ENCODE peak calls at places on chromosomes 1 and 21, in seven cellular contexts. L is fibroblast of lung, A is H9, D is HepG2, B is ovary, R is ascending aorta, N is IMR-90. G is an unnamed sample. For H3K4me1, the result is how much of the 10 kb centered on the place peaks cover.

GRCh38 chr1:173590557-173590956 is 12.3 kb downstream of the SLC9C2 start:
- DNase-seq in R (no peak), D (no peak), N (no peak), A (no peak), B (no peak), L (no peak), G (no peak)

GRCh38 chr1:209612646-209613350 is 29.3 kb downstream of the CAMK1G start:
- DNase-seq in N (no peak), L (no peak), B (no peak), R (no peak), D (no peak), A (no peak), G (no peak)

GRCh38 chr1:235960799-235961198 is 94.1 kb upstream of the LYST start:
- DNase-seq in N (no peak), R (no peak), D (no peak), L (no peak), B (no peak), A (no peak), G (no peak)

GRCh38 chr1:66350001-66350547 is 183.9 kb upstream of the SGIP1 start:
- DNase-seq in A (no peak), L (no peak), B (no peak), D (no peak), R (no peak), N (peak), G (no peak)

GRCh38 chr21:37712204-37712934 is 203.9 kb downstream of the KCNJ6 start:
- DNase-seq in B (no peak), D (peak), R (no peak), L (peak), N (peak), A (peak), G (peak)

GRCh38 chr1:31531177-31532000 is 44.9 kb upstream of the TINAGL1 start:
- DNase-seq in D (no peak), B (no peak), A (no peak), N (peak), R (no peak), L (peak), G (no peak)

GRCh38 chr1:11940260-11940921 is 5.9 kb downstream of the PLOD1 start:
- DNase-seq in N (peak), A (no peak), L (peak), D (peak), R (no peak), B (no peak), G (no peak)

GRCh38 chr1:226939439-226940028 is 560 bp upstream of the COQ8A start:
- DNase-seq in A (no peak), D (no peak), N (no peak), B (peak), L (no peak), R (no peak), G (no peak)

GRCh38 chr21:34157456-34158025 is 84.2 kb downstream of the MRPS6 start:
- DNase-seq in R (no peak), L (no peak), N (no peak), D (no peak), A (no peak), B (no peak), G (no peak)

GRCh38 chr1:66436378-66437135 is 97.4 kb upstream of the SGIP1 start:
- DNase-seq in N (peak), R (no peak), A (no peak), L (peak), D (no peak), B (no peak), G (no peak)

GRCh38 chr1:5943373-5944068 is 48.7 kb downstream of the NPHP4 start:
- DNase-seq in D (no peak), R (no peak), A (peak), B (no peak), N (no peak), L (no peak), G (no peak)

GRCh38 chr1:63674865-63675815 is 81.9 kb downstream of the PGM1 start:
- DNase-seq in D (no peak), N (no peak), A (no peak), B (peak), R (no peak), L (no peak), G (no peak)

GRCh38 chr1:233461847-233462246 is 134.3 kb downstream of the MAP3K21 start:
- DNase-seq in L (no peak), D (no peak), R (no peak), A (no peak), B (no peak), N (no peak), G (no peak)

GRCh38 chr1:234125714-234126113 is 221.2 kb downstream of the SLC35F3 start:
- DNase-seq in B (no peak), R (no peak), N (no peak), A (no peak), D (no peak), L (no peak), G (no peak)

GRCh38 chr21:43734830-43735229 is 15.9 kb downstream of the PDXK start:
- DNase-seq in N (peak), A (no peak), L (peak), B (peak), R (no peak), D (no peak), G (no peak)

GRCh38 chr21:37060296-37060695 is 12.6 kb downstream of the PIGP start:
- DNase-seq in B (no peak), L (peak), R (no peak), A (peak), D (peak), N (peak), G (peak)

GRCh38 chr1:180098242-180098995 is 56.2 kb upstream of the QSOX1 start:
- DNase-seq in R (no peak), A (no peak), B (no peak), N (peak), L (peak), D (no peak), G (no peak)

GRCh38 chr1:204031098-204031710 is 41.7 kb upstream of the SOX13 start:
- DNase-seq in R (no peak), A (no peak), B (no peak), N (no peak), L (no peak), D (no peak), G (peak)

GRCh38 chr21:35038772-35039145 is 10.3 kb downstream of the RUNX1 start:
- DNase-seq in A (no peak), B (no peak), D (no peak), N (no peak), R (no peak), L (no peak), G (no peak)

GRCh38 chr1:214854126-214854875 is 228.2 kb upstream of the KCNK2 start:
- DNase-seq in B (no peak), D (no peak), N (peak), L (peak), A (no peak), R (no peak), G (no peak)

GRCh38 chr1:29986986-29987385 is 736.4 kb downstream of the MATN1 start:
- DNase-seq in R (no peak), D (no peak), N (no peak), B (no peak), L (no peak), A (peak), G (no peak)

GRCh38 chr1:245880754-245881403 is 626.2 kb downstream of the SMYD3 start:
- DNase-seq in R (no peak), D (no peak), L (peak), A (no peak), B (no peak), N (peak), G (no peak)
- H3K4me1 ChIP-seq in R (under half), D (under half), L (under half), A (under half), B (under half), N (under half), G (under half)

DNA sequence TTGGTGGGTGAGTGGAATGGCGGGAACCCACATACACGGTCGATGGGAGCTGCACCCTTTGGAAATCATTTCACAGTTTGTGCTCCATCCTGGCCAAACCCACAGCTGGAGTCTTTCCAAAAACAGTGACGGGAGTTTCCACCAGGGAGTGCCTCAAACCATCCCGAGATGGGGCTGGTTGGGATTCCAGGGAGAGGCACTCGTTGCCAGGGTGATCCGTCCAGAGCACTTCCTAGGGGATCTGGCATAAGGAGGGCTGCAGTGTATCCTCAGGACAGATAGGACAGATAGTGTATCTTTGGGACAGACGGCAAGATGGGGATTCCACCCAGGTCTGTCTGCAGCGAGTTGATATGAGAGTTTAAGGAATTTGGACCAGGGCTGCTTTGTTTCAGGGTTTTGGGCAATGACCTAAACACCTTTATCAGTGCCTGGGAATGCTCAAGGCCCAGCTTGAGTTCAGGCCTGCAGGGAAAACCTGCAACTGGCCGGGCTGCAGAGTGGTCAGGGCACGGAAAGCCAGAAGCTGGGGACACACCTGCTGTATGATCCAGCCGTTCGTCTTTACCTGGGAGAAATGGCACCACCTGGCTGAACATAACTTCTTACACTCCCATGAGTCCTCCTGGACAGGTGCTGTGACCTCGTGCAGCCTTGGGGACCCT is 3.4 kb upstream of the POFUT2 start:
- DNase-seq in A (no peak), L (peak), B (peak), N (peak), D (no peak), R (no peak), G (no peak)
- H3K4me1 ChIP-seq in A (under half), L (under half), B (under half), N (under half), D (half or more), R (under half), G (under half)

GRCh38 chr1:25804244-25804963 is 4.4 kb downstream of the SELENON start:
- DNase-seq in A (no peak), N (no peak), R (no peak), B (no peak), L (no peak), D (no peak), G (no peak)

GRCh38 chr1:25805863-25806225 is 5.9 kb downstream of the SELENON start:
- DNase-seq in D (no peak), L (peak), B (no peak), N (no peak), A (no peak), R (peak), G (no peak)

GRCh38 chr1:25806418-25806817 is 6.4 kb downstream of the SELENON start:
- DNase-seq in B (peak), N (peak), D (no peak), R (peak), A (no peak), L (peak), G (no peak)

GRCh38 chr1:25803368-25803767 is 3.4 kb downstream of the SELENON start:
- DNase-seq in D (no peak), N (no peak), R (no peak), B (no peak), A (no peak), L (no peak), G (no peak)

DNA sequence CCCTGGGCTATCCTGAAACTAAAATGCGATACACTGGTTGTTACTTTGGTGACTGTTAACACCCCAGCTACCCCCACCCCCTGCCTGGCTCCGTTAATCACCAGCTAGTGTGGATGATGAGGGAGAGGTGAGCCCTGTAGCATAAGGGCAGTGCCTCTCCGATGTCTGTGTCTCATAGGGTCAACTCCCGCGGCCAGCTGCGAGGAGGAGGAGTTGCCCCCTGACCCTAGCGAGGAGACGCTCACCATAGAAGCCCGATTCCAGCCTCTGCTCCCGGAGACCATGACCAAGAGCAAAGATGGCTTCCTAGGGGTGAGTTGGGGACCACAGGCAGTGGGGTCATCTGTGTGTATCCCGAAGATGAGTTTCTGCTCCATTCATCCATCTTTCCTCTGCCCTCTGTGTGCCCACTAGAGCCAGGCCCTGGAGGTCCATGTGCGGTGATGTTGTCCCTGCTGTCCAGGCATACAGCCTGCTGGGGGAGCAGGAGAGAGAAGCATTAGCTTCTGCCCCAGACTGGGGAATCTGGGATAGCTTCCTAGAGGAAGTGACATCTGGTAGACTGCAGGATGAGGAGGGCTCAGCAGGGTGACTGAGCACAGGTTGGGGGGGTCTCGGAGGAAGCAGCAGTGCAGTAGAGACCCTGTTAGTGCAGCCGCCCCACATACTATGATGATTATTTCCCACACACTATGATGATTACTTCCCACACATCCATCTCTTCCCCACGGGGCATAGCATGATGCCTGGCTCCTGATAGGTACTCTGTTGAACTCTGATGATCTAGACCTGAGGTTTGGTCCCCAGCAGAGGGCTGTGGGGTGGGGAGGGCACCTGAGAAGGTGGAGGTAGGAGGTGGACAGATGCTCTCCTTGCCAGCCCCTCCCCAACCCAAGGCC is 5.2 kb downstream of the SELENON start:
- DNase-seq in R (no peak), L (no peak), D (no peak), N (no peak), A (no peak), B (no peak), G (no peak)
- H3K4me1 ChIP-seq in R (under half), L (under half), D (under half), N (under half), A (under half), B (under half), G (under half)

DNA sequence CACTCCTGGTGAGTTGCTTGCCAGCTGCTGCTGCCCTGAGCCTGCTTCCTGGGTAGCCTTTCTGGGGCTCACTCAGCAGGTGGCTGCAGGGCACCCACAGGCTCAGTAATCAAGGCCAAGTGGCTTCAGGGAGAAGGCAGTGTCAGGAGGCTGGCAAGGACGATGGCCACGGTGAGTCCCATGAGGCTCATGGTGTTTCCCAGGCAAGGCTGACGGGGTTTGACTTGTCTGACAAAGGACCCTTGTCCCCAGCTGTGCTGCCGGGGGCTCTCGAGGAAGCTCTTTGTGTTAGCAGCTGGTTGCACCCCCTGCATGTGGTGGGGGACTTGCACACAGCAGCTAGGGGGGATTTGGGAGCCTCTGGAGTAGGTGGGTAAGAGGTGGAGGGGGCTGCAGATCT is 190.5 kb upstream of the C1orf174 start:
- DNase-seq in N (no peak), D (no peak), A (no peak), R (no peak), B (no peak), L (no peak), G (no peak)
- H3K4me1 ChIP-seq in N (under half), D (under half), A (under half), R (under half), B (under half), L (under half), G (under half)

DNA sequence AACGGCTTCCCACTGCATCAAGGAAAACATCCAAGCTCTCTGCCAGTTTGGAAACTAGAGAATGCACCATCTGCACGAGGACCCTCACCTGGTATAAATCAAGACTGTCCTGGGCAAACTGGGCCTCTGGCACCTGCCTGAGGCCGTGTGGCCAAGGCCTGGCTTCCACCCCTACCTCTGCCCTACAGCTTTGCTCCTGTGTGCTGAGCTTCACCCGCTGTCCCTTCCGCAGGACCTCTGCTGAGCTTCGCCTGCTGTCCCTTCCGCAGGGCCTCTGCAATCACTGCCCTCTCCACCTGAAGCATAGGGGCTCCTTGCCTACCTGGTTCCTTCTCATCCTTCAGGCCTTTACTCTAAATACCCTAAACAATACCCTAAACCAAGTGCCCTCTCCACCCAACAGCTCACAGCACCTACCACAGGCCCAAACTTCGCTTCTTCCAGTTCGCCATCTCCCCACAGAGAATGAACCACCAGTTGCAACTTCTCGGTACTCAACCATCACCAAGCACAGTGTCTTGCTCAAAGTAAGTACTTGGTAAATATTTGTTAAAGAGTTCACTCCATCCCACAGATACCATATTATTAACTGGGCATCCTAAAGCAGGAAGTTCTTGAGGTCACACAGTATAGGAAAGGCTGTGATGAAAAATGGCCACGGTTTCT is 18.4 kb downstream of the GNB1 start:
- DNase-seq in L (no peak), B (no peak), N (no peak), R (no peak), A (no peak), D (no peak), G (no peak)
- H3K4me1 ChIP-seq in L (under half), B (under half), N (under half), R (under half), A (under half), D (under half), G (under half)

DNA sequence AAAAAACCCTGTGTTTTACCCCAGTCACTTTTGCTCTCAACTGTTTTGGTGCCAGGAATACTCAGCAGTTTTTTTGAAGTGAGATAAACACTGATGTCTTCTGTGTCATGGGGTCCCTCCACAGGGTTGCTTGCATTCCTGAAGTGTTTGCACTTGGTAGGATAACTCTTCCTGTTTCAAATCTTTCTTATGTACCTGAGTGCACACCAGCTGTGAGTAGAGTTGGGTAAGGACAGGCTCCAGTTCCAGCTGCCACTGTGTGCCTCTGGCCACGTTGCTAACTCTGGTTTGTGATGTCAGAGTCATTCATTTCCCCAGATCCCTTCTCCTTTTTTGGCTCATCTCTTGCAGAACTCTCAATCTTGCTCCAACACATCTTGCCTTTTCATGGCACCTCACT is 356.3 kb upstream of the B3GALT2 start:
- DNase-seq in D (peak), B (no peak), A (no peak), N (peak), L (no peak), R (no peak), G (no peak)
- H3K4me1 ChIP-seq in D (under half), B (under half), A (under half), N (under half), L (under half), R (under half), G (under half)

DNA sequence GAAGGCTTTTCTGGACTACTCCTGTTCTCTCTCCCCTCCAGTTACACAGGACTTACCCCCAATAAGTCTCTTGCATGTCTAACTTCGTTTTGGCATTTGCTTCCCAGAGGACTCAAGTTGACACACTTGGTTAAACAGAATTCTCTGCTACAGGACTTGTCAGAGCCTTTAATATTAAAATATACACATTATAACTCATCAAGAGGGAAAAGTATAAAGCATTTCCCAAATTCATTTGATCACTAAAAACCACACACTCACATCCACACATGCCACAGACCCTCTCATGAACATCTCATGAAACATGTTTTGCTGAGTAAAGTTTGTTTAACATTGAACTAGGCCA is 8.7 kb upstream of the CAPN2 start:
- DNase-seq in A (no peak), D (no peak), B (no peak), R (no peak), L (no peak), N (no peak), G (no peak)
- H3K4me1 ChIP-seq in A (under half), D (under half), B (under half), R (half or more), L (half or more), N (under half), G (under half)

GRCh38 chr1:9313576-9313975 is 20.9 kb downstream of the SPSB1 start:
- DNase-seq in D (no peak), R (no peak), A (no peak), L (no peak), N (no peak), B (no peak), G (no peak)
- H3K4me1 ChIP-seq in D (under half), R (half or more), A (under half), L (under half), N (under half), B (under half), G (under half)

G was measured in DND-41.